ENCODE peak calls at places on chromosomes 2 and 18, in nine cellular contexts. H is hypothalamus; K is GM12892; A is C1 segment of cervical spinal cord; Y is body of pancreas; Z is activated CD4-positive, CD25-positive, alpha-beta regulatory T cell treated with anti-CD3 and anti-CD28 coated beads, Interleukin-2, amount 50 U/mL, for 72 hours; R is GM13977; X is NCI-H146; L is HEK293T. U is an unnamed sample.

GRCh38 chr2:219358170-219359075 is 25.9 kb upstream of the RESP18 start:
- DNase-seq in H (no peak), X (peak), A (no peak), K (no peak), R (peak), Y (peak), L (no peak), Z (no peak), U (no peak)

GRCh38 chr2:206442854-206443734 is at the start of gene ADAM23:
- DNase-seq in X (peak), A (no peak), Y (no peak), H (peak), L (peak), R (peak), Z (no peak), K (peak), U (no peak)

GRCh38 chr2:183284606-183285005 is 160.4 kb downstream of the NUP35 start:
- DNase-seq in Y (no peak), Z (no peak), H (no peak), X (no peak), R (no peak), K (no peak), A (no peak), L (no peak), U (no peak)

GRCh38 chr18:63258749-63259580 is 60.6 kb downstream of the BCL2 start:
- DNase-seq in R (no peak), K (no peak), L (no peak), Y (no peak), Z (no peak), H (no peak), X (peak), A (no peak), U (no peak)

GRCh38 chr2:239234151-239234825 is 166.5 kb downstream of the HDAC4 start:
- DNase-seq in Z (no peak), H (no peak), X (no peak), R (peak), K (no peak), Y (no peak), L (no peak), A (no peak), U (no peak)

GRCh38 chr18:74513149-74513882 is 17.2 kb downstream of the CNDP2 start:
- DNase-seq in A (no peak), K (no peak), X (no peak), R (no peak), Y (no peak), H (no peak), Z (no peak), L (no peak), U (no peak)

GRCh38 chr2:9975328-9975727 is 23.8 kb downstream of the GRHL1 start:
- DNase-seq in L (no peak), X (no peak), H (no peak), R (no peak), K (no peak), Z (no peak), A (no peak), Y (peak), U (no peak)

GRCh38 chr2:151619337-151619989 is 114.8 kb downstream of the NEB start:
- DNase-seq in R (no peak), X (no peak), L (no peak), K (no peak), Y (no peak), Z (no peak), A (no peak), H (no peak), U (no peak)

GRCh38 chr2:219452361-219453317 is 18.0 kb downstream of the SPEG start:
- DNase-seq in K (no peak), H (peak), R (no peak), L (no peak), Y (no peak), Z (no peak), X (no peak), A (peak), U (no peak)